ENCODE peak calls at places on chromosomes 13 and 19, in nine cellular contexts. W is uterus, D is fibroblast of the aortic adventitia, Y is AG04450, H is K562, X is lung, B is endodermal cell, G is tibial artery, L is fibroblast of lung. S is an unnamed sample.

GRCh38 chr13:99237981-99238662 is 20.1 kb downstream of the GPR18 start:
- DNase-seq in Y (no peak), D (no peak), H (no peak), W (no peak), X (no peak), B (no peak), G (no peak), L (no peak), S (no peak)

GRCh38 chr13:36979361-36980040 is 19.6 kb downstream of the ALG5 start:
- DNase-seq in D (no peak), W (no peak), H (no peak), Y (peak; percentile 26), L (peak; percentile 50), B (no peak), X (no peak), G (no peak), S (peak; percentile 35)

GRCh38 chr19:32642771-32643170 is 32.2 kb downstream of the ANKRD27 start:
- DNase-seq in W (no peak), H (no peak), X (no peak), B (no peak), G (no peak), D (no peak), Y (no peak), L (no peak), S (no peak)

GRCh38 chr13:36082396-36082795 is 48.8 kb downstream of the DCLK1 start:
- DNase-seq in W (no peak), X (no peak), L (no peak), G (no peak), B (no peak), Y (no peak), H (no peak), D (no peak), S (no peak)

GRCh38 chr19:30631035-30631375 is 258.8 kb downstream of the ZNF536 start:
- DNase-seq in H (no peak), W (no peak), Y (no peak), L (no peak), B (no peak), G (no peak), D (no peak), X (no peak), S (no peak)

GRCh38 chr19:13689050-13689449 is 75.3 kb upstream of the MRI1 start:
- DNase-seq in W (no peak), G (no peak), Y (no peak), L (peak; percentile 25), X (no peak), D (peak; percentile 42), H (peak; percentile 60), B (peak; percentile 76), S (peak; percentile 7)

GRCh38 chr13:33817843-33818661 is at the start of gene RFC3:
- DNase-seq in Y (peak; percentile 83), D (peak; percentile 95), G (peak; percentile 94), B (peak; percentile 92), L (peak; percentile 95), X (peak; percentile 96), W (peak; percentile 93), H (peak; percentile 94), S (peak; percentile 97)

GRCh38 chr19:49746206-49746958 is 16.7 kb downstream of the TSKS start:
- DNase-seq in W (peak; percentile 51), D (no peak), B (peak; percentile 96), Y (no peak), X (peak; percentile 46), L (peak; percentile 38), H (peak; percentile 98), G (no peak), S (peak; percentile 69)

GRCh38 chr19:21084343-21084742 is 2.3 kb downstream of the ZNF714 start:
- DNase-seq in B (no peak), X (no peak), W (no peak), D (peak; percentile 5), Y (peak; percentile 6), G (no peak), H (peak; percentile 39), L (peak; percentile 83), S (peak; percentile 73)

GRCh38 chr13:111178417-111178816 is 63.3 kb downstream of the ARHGEF7 start:
- DNase-seq in B (no peak), X (no peak), L (peak; percentile 20), W (no peak), Y (no peak), D (no peak), G (peak; percentile 88), H (no peak), S (no peak)

GRCh38 chr19:51637362-51637978 is 7.3 kb upstream of the SIGLEC5 start:
- DNase-seq in G (no peak), B (no peak), L (no peak), H (peak; percentile 66), Y (no peak), X (no peak), W (no peak), D (peak; percentile 2), S (no peak)
- TF ChIP-seq CTCF in G (peak; percentile 8), B (peak; percentile 72), L (no peak), H (peak; percentile 63), Y (peak; percentile 40), X (no peak), W (no peak), D (peak; percentile 18), S (peak; percentile 41)

DNA sequence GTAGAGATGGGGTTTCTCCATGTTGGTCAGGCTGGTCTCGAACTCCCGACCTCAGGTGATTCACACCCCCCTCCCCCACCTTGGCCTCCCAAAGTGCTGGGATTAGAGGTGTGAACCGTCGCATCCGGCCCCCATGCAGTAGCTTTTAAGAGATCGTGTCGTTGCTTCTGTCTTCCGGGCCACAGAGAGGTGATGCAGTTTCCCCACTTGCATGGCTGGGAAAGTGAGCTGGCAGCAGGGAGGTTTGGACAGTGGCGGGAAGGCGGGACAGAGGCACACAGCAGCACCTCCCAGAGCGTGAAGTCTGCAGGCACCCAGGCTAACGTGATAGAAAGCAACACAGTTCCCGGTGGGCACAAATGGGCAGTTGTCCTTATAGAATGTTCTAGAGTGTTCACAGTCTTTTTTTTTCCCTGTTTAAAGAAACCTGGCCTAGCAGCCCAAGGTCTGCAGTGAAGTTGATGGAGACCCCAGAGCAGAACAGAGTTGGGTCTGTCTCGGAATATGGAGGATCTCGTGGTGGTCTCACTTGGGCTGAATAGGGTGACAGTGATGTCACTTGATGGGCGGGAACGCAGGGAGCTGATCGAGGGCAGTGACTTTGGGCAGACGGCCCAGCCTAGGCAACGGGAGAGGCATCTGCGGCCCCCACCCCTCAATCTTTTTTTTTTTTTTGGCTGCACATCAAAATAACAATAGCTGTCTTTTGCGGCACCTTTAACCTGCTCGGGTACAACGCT is 4.9 kb downstream of the UHRF1 start:
- DNase-seq in X (no peak), H (no peak), B (no peak), L (peak; percentile 65), D (no peak), G (no peak), Y (no peak), W (no peak), S (peak; percentile 14)
- H3K4me3 ChIP-seq in X (no peak overlapping the region), H (no peak overlapping the region), B (no peak overlapping the region), L (no peak overlapping the region), D (no peak overlapping the region), G (no peak overlapping the region), Y (no peak overlapping the region), W (no peak overlapping the region), S (no peak overlapping the region)

GRCh38 chr19:23436944-23437343 is 41.7 kb upstream of the ZNF91 start:
- DNase-seq in D (no peak), H (peak; percentile 9), Y (no peak), W (no peak), G (no peak), B (peak; percentile 64), L (no peak), X (no peak), S (no peak)
- TF ChIP-seq CTCF in D (peak; percentile 22), H (peak; percentile 37), Y (peak; percentile 37), W (no peak), G (no peak), B (peak; percentile 51), L (no peak), X (no peak), S (peak; percentile 19)

DNA sequence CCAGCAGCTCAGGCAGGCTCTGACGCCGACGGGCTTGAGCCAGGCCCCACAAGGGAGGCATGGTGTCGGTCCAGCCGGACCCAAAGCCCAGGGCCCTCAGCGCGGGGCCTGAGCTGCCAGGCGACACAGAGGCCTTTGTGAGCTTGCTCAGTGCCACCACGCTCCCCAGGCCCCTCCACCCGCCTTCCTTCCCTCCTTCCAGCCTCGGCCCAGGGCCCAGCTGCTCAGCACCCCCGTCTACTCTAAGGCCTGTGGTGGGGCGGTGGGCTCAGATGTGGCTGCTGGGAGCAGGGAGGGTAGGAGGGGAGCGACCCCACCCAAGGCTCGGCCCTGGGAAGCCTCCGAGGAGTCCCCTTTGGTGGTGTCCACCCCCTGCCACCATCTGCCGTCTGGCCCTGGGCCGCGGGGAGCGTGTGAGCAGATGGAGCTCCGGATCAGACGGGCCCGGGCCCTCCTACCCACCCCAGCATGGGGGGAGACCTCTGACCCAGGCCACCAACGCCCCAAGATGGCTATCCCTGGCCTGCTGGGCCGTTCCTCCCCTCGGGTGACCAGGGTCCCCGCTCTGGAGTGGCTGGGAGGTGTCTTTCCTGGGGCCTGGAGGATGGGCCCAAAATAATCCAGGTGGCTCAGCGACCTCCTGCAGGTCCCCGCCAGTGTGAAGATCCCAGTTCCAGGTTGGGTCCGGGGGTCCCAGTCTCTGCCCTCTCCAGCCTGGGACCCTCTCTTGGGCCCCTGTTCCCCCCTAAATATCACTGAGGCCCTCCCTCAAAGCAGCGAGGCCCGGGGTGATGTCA is 7.8 kb downstream of the ZBTB7A start:
- DNase-seq in X (no peak), D (no peak), Y (no peak), W (peak; percentile 52), L (no peak), G (no peak), H (no peak), B (no peak), S (no peak)
- H3K4me3 ChIP-seq in X (no peak overlapping the region), D (peak overlapping the region; percentile 57), Y (peak overlapping the region; percentile 22), W (peak overlapping the region; percentile 34), L (peak overlapping the region; percentile 9), G (peak overlapping the region; percentile 37), H (peak overlapping the region; percentile 33), B (no peak overlapping the region), S (peak overlapping the region; percentile 54)

GRCh38 chr19:38211206-38211605 is 12.8 kb downstream of the DPF1 start:
- DNase-seq in L (no peak), Y (no peak), G (no peak), B (peak; percentile 70), H (no peak), X (no peak), W (peak; percentile 29), D (no peak), S (no peak)
- TF ChIP-seq CTCF in L (peak; percentile 13), Y (no peak), G (no peak), B (peak; percentile 60), H (no peak), X (no peak), W (no peak), D (peak; percentile 9), S (peak; percentile 16)

DNA sequence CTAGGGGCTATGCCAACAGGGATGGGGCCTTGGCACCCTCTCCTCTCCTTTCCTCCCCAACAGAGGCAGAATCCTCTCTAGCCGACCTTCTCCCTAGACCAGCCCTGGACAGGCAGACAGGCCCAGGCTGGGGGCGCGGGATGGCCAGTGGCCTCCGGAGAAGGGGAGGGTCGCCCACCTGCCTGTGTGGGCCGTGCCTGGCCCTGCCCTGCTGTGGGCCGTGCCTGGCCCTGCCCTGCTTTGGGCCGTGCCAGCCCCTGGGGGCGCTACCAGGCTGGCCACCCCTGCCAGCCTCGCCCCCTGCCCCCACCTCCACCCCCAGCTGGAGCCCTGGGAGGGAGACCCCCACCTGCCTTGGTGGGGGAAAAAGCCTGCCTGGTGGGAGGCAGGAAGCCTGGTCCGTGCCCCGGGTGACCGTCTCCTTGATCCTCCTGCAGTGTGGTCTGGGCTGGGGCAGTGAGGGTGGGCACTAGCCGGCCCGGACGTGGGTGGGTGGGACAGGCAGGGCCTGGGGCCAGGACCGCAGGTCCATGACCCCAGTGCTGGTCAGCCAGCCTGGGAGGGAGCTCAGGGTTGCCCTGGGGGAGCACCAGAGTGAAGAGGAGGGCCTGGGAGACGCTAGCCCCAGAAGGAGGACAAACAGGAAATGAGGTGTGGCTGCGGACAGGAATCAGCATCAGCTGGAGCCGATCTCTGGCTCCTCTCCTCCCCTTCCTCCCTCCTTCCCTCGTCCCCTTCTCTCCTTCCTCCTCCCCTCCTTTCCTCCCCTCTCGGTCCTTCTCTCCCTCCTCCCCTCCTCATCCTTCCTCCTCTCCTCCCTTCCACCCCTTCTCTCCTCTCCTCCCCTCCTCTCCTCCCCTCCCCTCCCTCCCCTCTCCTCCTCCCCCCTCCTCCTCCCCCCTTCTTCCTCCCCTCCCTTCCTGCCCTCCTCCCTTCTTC is 5.1 kb upstream of the MKNK2 start:
- DNase-seq in Y (no peak), H (peak; percentile 92), B (peak; percentile 71), L (peak; percentile 74), W (peak; percentile 77), D (peak; percentile 89), G (peak; percentile 82), X (peak; percentile 57), S (peak; percentile 83)
- H3K4me3 ChIP-seq in Y (peak overlapping the region; percentile 31), H (peak overlapping the region; percentile 47), B (no peak overlapping the region), L (peak overlapping the region; percentile 4), W (peak overlapping the region; percentile 45), D (peak overlapping the region; percentile 44), G (peak overlapping the region; percentile 38), X (no peak overlapping the region), S (peak overlapping the region; percentile 29)